ENCODE peak calls at places on chromosomes 1 and 21, in seven cellular contexts. W is SK-N-SH, G is HCT116, D is K562, B is H1, C is HepG2, I is GM12878. L is an unnamed sample.

GRCh38 chr1:47898156-47898825 is 98.9 kb downstream of the TRABD2B start:
- DNase-seq in W (no peak), B (peak), C (no peak), G (no peak), I (no peak), D (no peak), L (no peak)

GRCh38 chr1:214303106-214303505 is 22.1 kb downstream of the SMYD2 start:
- DNase-seq in C (no peak), D (no peak), I (no peak), B (no peak), W (no peak), G (no peak), L (no peak)

GRCh38 chr1:84300991-84301758 is at the start of gene SAMD13:
- DNase-seq in B (no peak), I (peak), G (peak), C (no peak), D (no peak), W (peak), L (no peak)

GRCh38 chr1:222654849-222655248 is 37.0 kb downstream of the MIA3 start:
- DNase-seq in D (no peak), G (no peak), W (no peak), B (no peak), C (no peak), I (peak), L (no peak)

GRCh38 chr1:194420706-194421105 is 1234.3 kb upstream of the B3GALT2 start:
- DNase-seq in W (no peak), C (no peak), D (no peak), G (no peak), B (no peak), I (no peak), L (no peak)

GRCh38 chr1:59604191-59604590 is 210.6 kb upstream of the HOOK1 start:
- DNase-seq in G (no peak), D (no peak), I (no peak), C (no peak), W (no peak), B (no peak), L (no peak)

GRCh38 chr21:25733859-25734653 is 648 bp downstream of the ATP5PF start:
- DNase-seq in B (no peak), C (peak), W (peak), D (no peak), G (no peak), I (no peak), L (peak)

GRCh38 chr1:234135501-234135900 is 231.0 kb downstream of the SLC35F3 start:
- DNase-seq in B (no peak), I (no peak), C (no peak), D (no peak), G (no peak), W (no peak), L (no peak)

GRCh38 chr1:78339490-78339889 is 151.3 kb upstream of the PTGFR start:
- DNase-seq in I (no peak), D (no peak), B (no peak), G (no peak), C (no peak), W (no peak), L (no peak)

GRCh38 chr1:198669023-198669698 is 30.3 kb downstream of the PTPRC start:
- DNase-seq in B (no peak), G (peak), D (peak), W (peak), I (peak), C (peak), L (no peak)

GRCh38 chr1:61378498-61379180 is 296.3 kb downstream of the NFIA start:
- DNase-seq in W (no peak), B (no peak), C (no peak), I (no peak), D (no peak), G (no peak), L (no peak)

GRCh38 chr1:24566266-24566867 is 10.5 kb downstream of the NCMAP start:
- DNase-seq in B (no peak), D (no peak), W (no peak), G (no peak), C (no peak), I (no peak), L (no peak)

GRCh38 chr21:44701023-44701400 is 4.0 kb downstream of the KRTAP10-12 start:
- DNase-seq in W (peak), G (no peak), C (no peak), D (no peak), I (no peak), B (no peak), L (no peak)

GRCh38 chr1:145785481-145785880 is 38.4 kb downstream of the RNF115 start:
- DNase-seq in G (no peak), I (no peak), W (no peak), C (no peak), B (no peak), D (no peak), L (no peak)

GRCh38 chr1:56683569-56683968 is 38.5 kb downstream of the PRKAA2 start:
- DNase-seq in B (no peak), D (no peak), C (peak), I (no peak), W (no peak), G (no peak), L (no peak)

GRCh38 chr21:28776251-28776650 is 216.4 kb downstream of the LTN1 start:
- DNase-seq in W (no peak), I (no peak), G (no peak), C (no peak), B (no peak), D (no peak), L (no peak)

GRCh38 chr1:1926886-1927660 is 8.0 kb upstream of the TMEM52 start:
- DNase-seq in W (no peak), D (no peak), C (no peak), I (no peak), B (no peak), G (no peak), L (no peak)

GRCh38 chr1:12167493-12168429 is 970 bp downstream of the TNFRSF1B start:
- DNase-seq in C (no peak), W (no peak), G (no peak), I (no peak), B (no peak), D (peak), L (no peak)

GRCh38 chr1:145777357-145778145 is 46.3 kb downstream of the RNF115 start:
- DNase-seq in W (no peak), D (no peak), I (no peak), G (no peak), C (no peak), B (no peak), L (no peak)

GRCh38 chr1:216314369-216315095 is 108.7 kb downstream of the USH2A start:
- DNase-seq in C (no peak), G (no peak), I (no peak), B (no peak), W (no peak), D (no peak), L (no peak)

GRCh38 chr1:13706058-13706457 is 6.1 kb downstream of the PRDM2 start:
- DNase-seq in D (no peak), B (no peak), W (no peak), I (no peak), C (no peak), G (no peak), L (no peak)

GRCh38 chr1:28155628-28156027 is 20.9 kb downstream of the PTAFR start:
- DNase-seq in D (no peak), I (no peak), W (no peak), B (no peak), G (no peak), C (no peak), L (no peak)

GRCh38 chr1:246417152-246417812 is 89.8 kb downstream of the SMYD3 start:
- DNase-seq in W (no peak), B (no peak), C (no peak), D (no peak), G (no peak), I (no peak), L (no peak)

GRCh38 chr1:216750031-216750627 is 26.9 kb upstream of the ESRRG start:
- DNase-seq in C (peak), D (no peak), I (no peak), W (peak), G (no peak), B (peak), L (peak)

GRCh38 chr1:205354259-205354904 is 2.3 kb downstream of the KLHDC8A start:
- DNase-seq in D (peak), B (no peak), I (peak), C (peak), G (peak), W (peak), L (peak)

GRCh38 chr1:236746785-236747184 is 48.3 kb upstream of the MTR start:
- DNase-seq in C (no peak), I (no peak), G (no peak), B (no peak), W (no peak), D (no peak), L (no peak)

GRCh38 chr1:232963366-232963765 is 13.0 kb downstream of the NTPCR start:
- DNase-seq in B (no peak), C (no peak), D (no peak), I (no peak), G (no peak), W (no peak), L (no peak)

GRCh38 chr21:17780539-17780938 is 38.6 kb downstream of the C21orf91 start:
- DNase-seq in W (no peak), G (no peak), I (peak), D (no peak), B (no peak), C (no peak), L (no peak)

GRCh38 chr1:26921462-26922200 is at the start of gene NUDC:
- DNase-seq in G (peak), I (peak), C (peak), B (peak), W (peak), D (peak), L (peak)

GRCh38 chr1:228989992-228990827 is 254.9 kb downstream of the RHOU start:
- DNase-seq in G (no peak), W (peak), B (no peak), C (peak), D (no peak), I (no peak), L (no peak)

GRCh38 chr21:26840912-26841311 is 4.3 kb downstream of the ADAMTS1 start:
- DNase-seq in W (peak), B (no peak), D (no peak), C (no peak), G (no peak), I (no peak), L (peak)

GRCh38 chr1:226624526-226624925 is 76.0 kb downstream of the STUM start:
- DNase-seq in C (no peak), I (no peak), D (no peak), B (no peak), G (no peak), W (no peak), L (no peak)

GRCh38 chr21:29938968-29939858 is 583 bp downstream of the GRIK1 start:
- DNase-seq in D (no peak), B (no peak), G (no peak), W (peak), I (no peak), C (no peak), L (no peak)

GRCh38 chr1:227372662-227373061 is 54.4 kb upstream of the CDC42BPA start:
- DNase-seq in G (no peak), C (no peak), D (no peak), B (no peak), I (no peak), W (no peak), L (no peak)

GRCh38 chr1:6267686-6268281 is 6.9 kb upstream of the GPR153 start:
- DNase-seq in W (no peak), D (no peak), B (no peak), C (no peak), G (no peak), I (no peak), L (no peak)

GRCh38 chr1:71240656-71241055 is 159.8 kb upstream of the ZRANB2 start:
- DNase-seq in C (no peak), I (no peak), W (no peak), B (no peak), G (no peak), D (no peak), L (no peak)

GRCh38 chr1:40034869-40035268 is 5.7 kb upstream of the CAP1 start:
- DNase-seq in I (no peak), B (no peak), G (no peak), W (no peak), D (no peak), C (no peak), L (no peak)

GRCh38 chr1:221699582-221700519 is 42.0 kb downstream of the DUSP10 start:
- DNase-seq in W (no peak), B (no peak), D (no peak), G (no peak), C (no peak), I (no peak), L (no peak)

GRCh38 chr21:45640001-45640887 is 3.3 kb upstream of the PCBP3 start:
- DNase-seq in I (no peak), C (no peak), D (peak), W (peak), G (no peak), B (no peak), L (no peak)

GRCh38 chr1:206954616-206955342 is 8.5 kb upstream of the PIGR start:
- DNase-seq in I (no peak), C (no peak), D (no peak), G (no peak), W (no peak), B (no peak), L (no peak)

GRCh38 chr1:206957639-206958038 is 11.4 kb upstream of the PIGR start:
- DNase-seq in C (no peak), D (no peak), G (no peak), I (no peak), W (no peak), B (no peak), L (no peak)

GRCh38 chr1:206956313-206956597 is 10.0 kb upstream of the PIGR start:
- DNase-seq in I (no peak), G (no peak), B (no peak), D (no peak), W (no peak), C (no peak), L (no peak)

GRCh38 chr1:206953626-206954025 is 7.4 kb upstream of the PIGR start:
- DNase-seq in D (no peak), G (no peak), C (no peak), B (no peak), I (no peak), W (no peak), L (peak)

GRCh38 chr1:206955476-206956312 is 9.4 kb upstream of the PIGR start:
- DNase-seq in B (no peak), I (no peak), C (peak), D (peak), G (no peak), W (no peak), L (no peak)
- TF ChIP-seq JUND in B (no peak), I (no peak), C (no peak), D (no peak), G (no peak), W (no peak), L (no peak)

GRCh38 chr1:202216691-202217090 is 23.1 kb downstream of the LGR6 start:
- DNase-seq in D (no peak), W (no peak), C (no peak), G (no peak), B (no peak), I (no peak), L (no peak)
- TF ChIP-seq JUND in D (no peak), W (no peak), C (no peak), G (no peak), B (no peak), I (no peak), L (no peak)

DNA sequence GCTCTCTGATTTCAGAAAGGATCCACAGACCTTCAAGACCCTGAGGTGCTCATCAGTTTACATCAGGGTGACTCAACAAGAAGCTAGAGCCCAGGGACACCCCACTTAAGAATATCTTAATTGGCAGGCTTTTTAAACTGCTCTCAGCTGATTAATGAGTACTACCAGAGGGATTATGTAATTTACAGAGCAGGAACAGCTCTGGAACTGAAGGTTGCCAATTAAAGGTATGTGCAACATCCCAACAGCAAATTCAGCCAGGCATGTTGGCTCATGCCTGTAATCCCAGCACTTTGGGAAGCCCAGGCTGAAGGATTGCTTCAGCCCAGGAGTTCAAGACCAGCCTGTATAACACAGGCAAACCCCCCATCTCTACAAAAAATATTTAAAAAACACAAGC is 295.7 kb downstream of the SETD4 start:
- DNase-seq in I (no peak), G (no peak), B (no peak), W (no peak), D (no peak), C (no peak), L (no peak)
- TF ChIP-seq JUND in I (no peak), G (no peak), B (no peak), W (no peak), D (no peak), C (no peak), L (no peak)

GRCh38 chr1:35211113-35211399 is 18.1 kb upstream of the SFPQ start:
- DNase-seq in C (no peak), W (no peak), I (no peak), D (no peak), G (no peak), B (no peak), L (no peak)

GRCh38 chr1:35220976-35221375 is 28.0 kb upstream of the SFPQ start:
- DNase-seq in D (peak), I (no peak), C (peak), B (no peak), W (peak), G (peak), L (no peak)

GRCh38 chr1:35210306-35211112 is 17.6 kb upstream of the SFPQ start:
- DNase-seq in W (no peak), C (no peak), G (no peak), D (no peak), I (no peak), B (peak), L (no peak)

GRCh38 chr1:35215346-35215745 is 22.4 kb upstream of the SFPQ start:
- DNase-seq in B (no peak), C (no peak), W (no peak), D (no peak), I (no peak), G (no peak), L (peak)
- TF ChIP-seq JUND in B (no peak), C (no peak), W (no peak), D (no peak), I (no peak), G (no peak), L (no peak)

DNA sequence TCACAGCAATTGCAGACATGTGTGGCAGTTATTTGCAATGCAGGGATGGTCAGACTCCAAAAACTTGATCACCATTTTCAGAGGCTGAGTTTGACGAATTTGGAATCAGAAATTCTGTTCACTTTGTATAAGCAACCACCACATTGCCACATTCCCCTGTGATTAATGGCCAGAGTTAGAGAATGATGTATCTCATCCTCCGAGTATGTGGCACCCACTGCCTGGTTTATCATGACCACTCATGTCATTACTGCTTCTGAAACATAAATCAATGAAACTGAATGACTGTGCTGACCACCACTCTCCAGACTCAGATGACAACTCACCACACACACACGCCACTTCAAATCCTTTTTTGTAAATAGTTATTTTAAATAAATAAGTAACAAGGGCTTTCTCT is 66.6 kb upstream of the CACHD1 start:
- DNase-seq in C (no peak), D (no peak), G (no peak), W (no peak), I (no peak), B (no peak), L (no peak)
- TF ChIP-seq JUND in C (no peak), D (no peak), G (no peak), W (no peak), I (no peak), B (no peak), L (no peak)

DNA sequence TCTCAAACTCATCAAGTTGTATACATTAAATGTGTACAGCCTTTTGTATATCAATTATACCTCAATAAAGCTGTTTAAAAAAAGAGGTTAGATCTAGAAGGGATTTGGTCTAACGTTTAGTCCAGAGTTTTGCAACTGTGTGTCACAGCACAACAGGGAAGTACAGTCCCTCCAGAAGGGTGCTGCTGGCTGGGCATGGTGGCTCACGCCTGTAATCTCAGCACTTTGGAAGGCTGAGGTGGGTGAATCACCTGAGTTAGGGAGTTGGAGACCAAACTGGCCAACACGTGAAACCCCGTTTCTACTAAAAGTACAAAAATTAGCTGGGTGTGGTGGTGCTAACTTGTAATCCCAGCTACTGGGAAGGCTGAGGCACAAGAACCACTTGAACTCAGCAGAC is 78.3 kb upstream of the HAO2 start:
- DNase-seq in G (no peak), D (no peak), B (no peak), I (no peak), W (no peak), C (no peak), L (no peak)
- TF ChIP-seq JUND in G (no peak), D (no peak), B (no peak), I (no peak), W (no peak), C (no peak), L (no peak)

L was measured in T47D.